ENCODE peak calls at places on chromosomes 6 and 20, in eight cellular contexts. Y, V, G, I, A, M, S and U are unnamed samples.

GRCh38 chr20:53934421-53935352 is 135.7 kb downstream of the BCAS1 start:
- DNase-seq in V (no peak), M (no peak), S (no peak), A (peak; percentile 87), Y (peak; percentile 60), G (no peak), I (peak; percentile 93), U (peak; percentile 93)

GRCh38 chr6:12967686-12968085 is 251.1 kb downstream of the PHACTR1 start:
- DNase-seq in S (peak; percentile 41), I (peak; percentile 75), A (no peak), Y (no peak), M (no peak), V (no peak), G (no peak), U (no peak)

GRCh38 chr6:79604583-79605037 is 26.5 kb upstream of the SH3BGRL2 start:
- DNase-seq in V (no peak), S (no peak), I (no peak), A (peak; percentile 74), M (no peak), Y (peak; percentile 65), G (no peak), U (no peak)

GRCh38 chr20:51387125-51387865 is 155.2 kb downstream of the NFATC2 start:
- DNase-seq in G (peak; percentile 48), A (no peak), M (no peak), S (no peak), V (no peak), I (no peak), Y (no peak), U (peak; percentile 75)

GRCh38 chr6:1700283-1700967 is 90.7 kb downstream of the FOXC1 start:
- DNase-seq in I (no peak), G (no peak), S (peak; percentile 47), A (no peak), Y (no peak), V (no peak), M (no peak), U (no peak)

GRCh38 chr6:158642097-158642601 is 2.4 kb downstream of the DYNLT1 start:
- DNase-seq in I (no peak), S (no peak), Y (no peak), V (no peak), M (no peak), A (no peak), G (no peak), U (peak; percentile 85)

GRCh38 chr20:51327251-51327841 is 215.2 kb downstream of the NFATC2 start:
- DNase-seq in A (no peak), S (no peak), Y (no peak), M (no peak), I (no peak), V (no peak), G (no peak), U (no peak)

GRCh38 chr6:129593233-129593564 is 116.8 kb downstream of the ARHGAP18 start:
- DNase-seq in S (no peak), G (no peak), I (peak; percentile 27), V (no peak), M (no peak), Y (no peak), A (no peak), U (no peak)

GRCh38 chr6:166588691-166589333 is 2.3 kb upstream of the RAMACL start:
- DNase-seq in M (no peak), A (no peak), V (peak; percentile 48), I (peak; percentile 88), Y (no peak), S (no peak), G (peak; percentile 35), U (no peak)

GRCh38 chr6:168217880-168218537 is 101.6 kb downstream of the DACT2 start:
- DNase-seq in V (no peak), S (no peak), Y (no peak), I (no peak), M (no peak), A (no peak), G (no peak), U (no peak)

GRCh38 chr6:141562181-141562800 is 570.4 kb upstream of the GJE1 start:
- DNase-seq in M (no peak), Y (no peak), V (no peak), G (peak; percentile 59), A (peak; percentile 16), I (peak; percentile 49), S (peak; percentile 2), U (peak; percentile 75)

GRCh38 chr20:8360035-8360434 is 228.0 kb downstream of the PLCB1 start:
- DNase-seq in V (peak; percentile 4), M (no peak), S (no peak), A (no peak), Y (no peak), G (no peak), I (no peak), U (no peak)

GRCh38 chr6:170287371-170287876 is 3.5 kb downstream of the DLL1 start:
- DNase-seq in M (no peak), I (no peak), G (no peak), S (no peak), V (no peak), Y (no peak), A (no peak), U (no peak)

GRCh38 chr6:137882225-137882961 is 15.3 kb downstream of the TNFAIP3 start:
- DNase-seq in Y (no peak), A (no peak), M (no peak), S (no peak), V (no peak), I (peak; percentile 85), G (no peak), U (no peak)

GRCh38 chr6:105985816-105986632 is 100.1 kb upstream of the PRDM1 start:
- DNase-seq in A (no peak), V (no peak), M (no peak), I (peak; percentile 48), S (peak; percentile 35), Y (no peak), G (peak; percentile 55), U (no peak)

GRCh38 chr6:88856566-88856965 is 106.9 kb downstream of the RNGTT start:
- DNase-seq in A (no peak), V (no peak), M (no peak), I (no peak), Y (no peak), S (no peak), G (no peak), U (no peak)

GRCh38 chr20:52598306-52598705 is 373.9 kb upstream of the TSHZ2 start:
- DNase-seq in A (no peak), S (no peak), I (no peak), Y (no peak), V (no peak), G (no peak), M (no peak), U (no peak)

GRCh38 chr20:56443654-56444540 is 24.5 kb upstream of the RTF2 start:
- DNase-seq in V (no peak), S (no peak), A (no peak), Y (no peak), I (no peak), M (no peak), G (no peak), U (no peak)

GRCh38 chr20:56442381-56443365 is 25.8 kb upstream of the RTF2 start:
- DNase-seq in M (no peak), G (no peak), Y (no peak), A (no peak), V (no peak), S (no peak), I (peak; percentile 43), U (no peak)

GRCh38 chr20:56437196-56437960 is 25.3 kb downstream of the CASS4 start:
- DNase-seq in G (no peak), M (no peak), Y (no peak), A (no peak), S (no peak), I (no peak), V (no peak), U (no peak)

GRCh38 chr20:56440346-56441007 is 27.9 kb upstream of the RTF2 start:
- DNase-seq in M (no peak), I (peak; percentile 83), V (peak; percentile 58), G (no peak), A (no peak), Y (no peak), S (no peak), U (no peak)

DNA sequence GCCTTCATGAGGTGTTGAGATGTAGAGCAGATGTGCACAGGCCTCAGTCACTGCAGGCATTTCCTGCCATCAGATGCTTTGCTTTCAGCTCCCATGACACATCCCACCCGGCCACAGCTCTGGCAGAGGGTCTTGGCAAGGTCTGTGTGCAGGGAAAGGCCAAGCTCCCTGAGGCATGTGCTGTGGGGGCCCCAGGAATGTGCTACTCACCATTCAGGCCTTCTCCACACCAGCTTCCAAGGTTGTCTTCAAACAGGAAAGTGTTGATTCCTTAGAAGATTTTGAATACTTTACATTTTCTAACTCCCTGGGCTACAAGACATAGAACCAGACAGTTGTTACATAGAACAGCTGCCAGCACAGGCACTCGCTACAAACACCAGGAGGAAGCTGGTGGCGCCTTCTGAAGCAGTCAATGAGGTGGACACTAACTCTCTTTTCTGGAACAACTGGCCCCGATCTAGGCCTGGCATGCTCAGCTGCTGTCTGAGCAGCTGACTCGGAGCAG is 27.8 kb downstream of the CASS4 start:
- DNase-seq in G (no peak), V (no peak), M (no peak), Y (no peak), S (no peak), I (peak; percentile 36), A (no peak), U (peak; percentile 23)
- TF ChIP-seq MAX in G (no peak), V (no peak), M (no peak), Y (no peak), S (peak; percentile 91), I (no peak), A (no peak), U (no peak)

DNA sequence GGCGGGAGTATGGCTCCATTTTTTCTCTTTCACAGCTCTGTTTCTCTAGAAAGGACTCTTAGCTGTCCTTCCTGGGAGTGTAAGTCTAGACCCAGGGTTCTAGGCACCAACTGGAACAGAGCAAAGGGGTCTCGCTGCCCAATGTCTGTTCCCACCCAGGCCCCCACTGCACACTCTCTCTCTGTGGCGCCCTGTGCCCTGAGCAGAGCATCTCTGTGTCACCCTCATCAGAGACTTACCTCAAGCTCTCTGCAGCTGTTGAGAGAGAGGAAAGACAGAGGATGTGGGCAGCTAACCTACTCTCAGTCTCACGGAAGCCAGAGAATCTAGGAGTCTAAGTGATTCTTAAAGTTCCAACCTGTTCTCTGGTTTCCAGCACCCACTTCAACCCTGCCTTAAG is 9.5 kb downstream of the NCR2 start:
- DNase-seq in I (no peak), S (no peak), A (no peak), G (no peak), M (no peak), V (no peak), Y (no peak), U (no peak)
- TF ChIP-seq MAX in I (no peak), S (no peak), A (no peak), G (no peak), M (no peak), V (no peak), Y (no peak), U (no peak)

GRCh38 chr6:15518878-15519277 is 143.9 kb downstream of the DTNBP1 start:
- DNase-seq in G (no peak), A (no peak), I (no peak), M (no peak), S (no peak), Y (no peak), V (no peak), U (no peak)
- TF ChIP-seq MAX in G (no peak), A (no peak), I (no peak), M (no peak), S (no peak), Y (no peak), V (no peak), U (no peak)

DNA sequence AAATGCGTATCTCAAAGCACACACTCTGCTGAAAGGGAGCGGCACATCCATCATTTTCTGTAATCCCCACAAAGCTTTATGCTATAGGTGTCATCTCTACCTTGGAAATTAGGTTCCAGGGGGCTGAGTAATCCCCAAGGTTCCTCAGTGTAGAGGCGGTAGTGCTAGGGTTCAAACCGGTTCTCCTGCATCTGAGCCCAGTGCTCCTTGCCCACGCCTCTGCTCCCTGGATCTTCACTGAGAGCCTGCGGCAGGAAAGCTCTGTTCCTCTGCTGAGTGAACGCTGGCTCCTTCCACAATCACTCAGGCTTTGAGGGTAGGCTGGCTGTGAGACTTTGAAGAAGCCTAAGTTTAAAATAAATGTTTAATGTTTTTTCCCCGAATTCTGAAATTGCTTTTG is 24.9 kb downstream of the SLC22A23 start:
- DNase-seq in I (no peak), G (no peak), V (no peak), M (no peak), S (no peak), Y (no peak), A (no peak), U (no peak)
- TF ChIP-seq MAX in I (no peak), G (no peak), V (no peak), M (no peak), S (no peak), Y (no peak), A (no peak), U (no peak)